ENCODE peak calls at places on chromosome 14, in six cellular contexts. Y, X, H, C, Q and K are unnamed samples.
A peak's percentile ranks its signal among the peaks of the same experiment; 100 is the strongest.

GRCh38 chr14:39229222-39229543 is 4.5 kb upstream of the MIA2 start:
- DNase-seq in Y (peak; percentile 41), X (no peak), H (no peak), C (no peak), Q (no peak), K (no peak)

GRCh38 chr14:70905316-70905715 is 1.9 kb upstream of the PCNX1 start:
- DNase-seq in Y (no peak), X (no peak), H (no peak), C (no peak), Q (peak; percentile 67), K (no peak)

GRCh38 chr14:87901652-87902051 is 91.3 kb downstream of the GALC start:
- DNase-seq in Y (no peak), X (no peak), H (no peak), C (no peak), Q (no peak), K (no peak)

GRCh38 chr14:72524230-72524629 is 369.7 kb downstream of the DPF3 start:
- DNase-seq in Y (no peak), X (no peak), H (no peak), C (no peak), Q (no peak), K (no peak)

GRCh38 chr14:50620341-50620740 is 47.8 kb downstream of the SAV1 start:
- DNase-seq in Y (no peak), X (no peak), H (no peak), C (peak; percentile 53), Q (no peak), K (no peak)

GRCh38 chr14:38721822-38722431 is 381.1 kb downstream of the SEC23A start:
- DNase-seq in Y (no peak), X (peak; percentile 65), H (peak; percentile 12), C (peak; percentile 59), Q (peak; percentile 27), K (peak; percentile 30)

GRCh38 chr14:80609055-80609454 is 332.5 kb downstream of the CEP128 start:
- DNase-seq in Y (no peak), X (no peak), H (no peak), C (no peak), Q (no peak), K (no peak)

GRCh38 chr14:66152269-66152668 is 333.9 kb upstream of the CCDC196 start:
- DNase-seq in Y (no peak), X (no peak), H (no peak), C (no peak), Q (no peak), K (no peak)

GRCh38 chr14:94089479-94089878 is 8.4 kb downstream of the IFI27L1 start:
- DNase-seq in Y (no peak), X (no peak), H (no peak), C (no peak), Q (no peak), K (no peak)

GRCh38 chr14:77109656-77110055 is 11.6 kb downstream of the CIPC start:
- DNase-seq in Y (no peak), X (no peak), H (no peak), C (no peak), Q (no peak), K (no peak)

GRCh38 chr14:89721991-89722390 is 232.5 kb downstream of the EFCAB11 start:
- DNase-seq in Y (no peak), X (no peak), H (no peak), C (no peak), Q (no peak), K (no peak)

GRCh38 chr14:89720076-89720687 is 234.3 kb downstream of the EFCAB11 start:
- DNase-seq in Y (no peak), X (no peak), H (no peak), C (no peak), Q (no peak), K (no peak)

GRCh38 chr14:89720741-89721315 is 233.7 kb downstream of the EFCAB11 start:
- DNase-seq in Y (peak; percentile 75), X (peak; percentile 35), H (peak; percentile 32), C (no peak), Q (no peak), K (no peak)

GRCh38 chr14:89721330-89721729 is 233.2 kb downstream of the EFCAB11 start:
- DNase-seq in Y (no peak), X (no peak), H (no peak), C (no peak), Q (no peak), K (no peak)

GRCh38 chr14:89719371-89720075 is 235.0 kb downstream of the EFCAB11 start:
- DNase-seq in Y (no peak), X (no peak), H (no peak), C (no peak), Q (no peak), K (no peak)
- H3K4me3 ChIP-seq in Y (no peak overlapping the region), X (no peak overlapping the region), H (no peak overlapping the region), C (no peak overlapping the region), Q (no peak overlapping the region), K (no peak overlapping the region)

GRCh38 chr14:90649557-90650135 is 166.6 kb downstream of the TTC7B start:
- DNase-seq in Y (no peak), X (no peak), H (no peak), C (no peak), Q (no peak), K (no peak)
- H3K27ac ChIP-seq in Y (no peak overlapping the region), X (no peak overlapping the region), H (no peak overlapping the region), C (no peak overlapping the region), Q (no peak overlapping the region), K (no peak overlapping the region)

DNA sequence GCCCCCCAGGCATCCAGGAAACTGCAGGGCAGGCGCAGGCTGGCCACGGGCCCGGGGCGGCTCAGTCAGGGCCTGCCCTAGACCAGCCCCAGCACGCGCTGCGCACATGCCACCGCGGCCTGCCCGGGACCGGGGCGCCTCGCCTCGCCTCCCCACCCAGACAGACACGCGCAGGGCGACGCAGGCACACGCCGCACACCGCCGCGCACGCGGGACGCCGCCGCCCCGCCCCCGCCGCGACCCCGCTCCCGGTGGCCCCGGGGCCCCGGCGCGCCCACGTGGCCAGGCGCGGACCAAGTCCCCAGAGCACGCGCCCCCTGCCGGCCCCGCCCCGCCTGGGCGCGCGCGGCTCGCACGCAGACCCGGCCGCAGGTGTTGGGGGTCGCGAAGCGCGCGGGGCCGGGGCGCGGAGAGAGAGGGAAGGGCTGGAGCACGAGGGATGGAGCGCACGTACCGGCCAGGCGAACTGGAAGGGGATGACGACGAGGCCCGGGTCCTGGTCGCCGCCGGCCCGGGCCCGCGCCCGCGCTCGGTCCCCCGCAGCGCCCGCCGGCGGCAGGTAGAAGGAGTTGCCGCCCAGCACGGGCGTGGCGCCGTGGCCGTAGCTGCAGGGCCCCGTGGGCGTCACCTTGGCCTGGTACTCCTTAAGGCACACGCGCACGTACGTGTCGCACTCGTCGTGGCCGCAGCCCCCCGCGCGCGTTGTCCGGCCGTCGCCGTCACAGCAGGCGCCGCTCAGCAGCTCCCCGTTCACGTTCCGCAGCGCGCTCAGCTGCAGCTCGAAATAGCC is 1.1 kb downstream of the JAG2 start:
- DNase-seq in Y (no peak), X (peak; percentile 33), H (peak; percentile 39), C (no peak), Q (no peak), K (no peak)
- H3K4me3 ChIP-seq in Y (no peak overlapping the region), X (peak overlapping the region; percentile 43), H (peak overlapping the region; percentile 58), C (no peak overlapping the region), Q (peak overlapping the region; percentile 7), K (peak overlapping the region; percentile 21)

GRCh38 chr14:29475641-29476040 is 452.0 kb downstream of the PRKD1 start:
- DNase-seq in Y (no peak), X (no peak), H (no peak), C (no peak), Q (no peak), K (no peak)
- H3K27ac ChIP-seq in Y (no peak overlapping the region), X (no peak overlapping the region), H (no peak overlapping the region), C (no peak overlapping the region), Q (no peak overlapping the region), K (no peak overlapping the region)

GRCh38 chr14:99230271-99231141 is 41.5 kb downstream of the BCL11B start:
- DNase-seq in Y (peak; percentile 83), X (no peak), H (no peak), C (no peak), Q (no peak), K (no peak)

GRCh38 chr14:99231850-99232401 is 40.1 kb downstream of the BCL11B start:
- DNase-seq in Y (peak; percentile 56), X (no peak), H (no peak), C (no peak), Q (no peak), K (no peak)

GRCh38 chr14:99232406-99233214 is 39.4 kb downstream of the BCL11B start:
- DNase-seq in Y (no peak), X (no peak), H (no peak), C (no peak), Q (no peak), K (no peak)

GRCh38 chr14:99229654-99230215 is 42.3 kb downstream of the BCL11B start:
- DNase-seq in Y (peak; percentile 52), X (no peak), H (no peak), C (no peak), Q (no peak), K (no peak)

DNA sequence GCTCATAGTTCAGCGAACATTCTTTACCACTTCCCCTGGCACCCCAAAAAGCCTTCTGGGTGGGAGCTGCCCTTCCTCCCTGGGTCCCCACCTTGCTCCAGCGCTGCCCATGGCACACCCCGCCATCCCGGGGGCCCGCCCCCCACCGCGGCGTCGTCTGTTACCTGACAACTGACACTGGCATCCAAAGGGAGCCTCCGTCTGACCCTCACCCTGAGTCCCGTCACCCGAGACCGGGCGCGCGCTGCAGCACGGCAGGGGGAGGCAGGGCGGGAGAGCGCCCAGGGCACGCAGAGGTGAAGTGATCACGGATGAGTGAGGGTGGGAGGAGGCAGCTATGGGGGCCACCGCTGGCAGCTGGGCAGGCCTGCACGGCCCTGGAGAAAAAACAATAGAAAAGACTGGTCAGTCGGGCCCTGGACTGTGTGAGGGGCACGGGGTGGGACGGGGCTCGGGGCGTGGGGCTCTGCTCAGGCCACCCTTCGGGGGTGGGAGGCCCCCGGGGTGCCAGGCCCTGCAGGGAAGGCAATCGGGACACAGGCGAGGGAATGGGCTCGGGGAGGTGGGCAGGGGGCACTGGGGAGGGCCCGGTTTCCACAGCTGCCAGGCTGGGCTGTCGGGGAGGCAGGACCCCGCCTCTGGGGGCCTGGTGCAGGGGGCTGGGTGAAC is 40.7 kb downstream of the BCL11B start:
- DNase-seq in Y (no peak), X (no peak), H (no peak), C (no peak), Q (no peak), K (no peak)
- H3K4me3 ChIP-seq in Y (peak overlapping the region; percentile 45), X (no peak overlapping the region), H (no peak overlapping the region), C (no peak overlapping the region), Q (no peak overlapping the region), K (no peak overlapping the region)

DNA sequence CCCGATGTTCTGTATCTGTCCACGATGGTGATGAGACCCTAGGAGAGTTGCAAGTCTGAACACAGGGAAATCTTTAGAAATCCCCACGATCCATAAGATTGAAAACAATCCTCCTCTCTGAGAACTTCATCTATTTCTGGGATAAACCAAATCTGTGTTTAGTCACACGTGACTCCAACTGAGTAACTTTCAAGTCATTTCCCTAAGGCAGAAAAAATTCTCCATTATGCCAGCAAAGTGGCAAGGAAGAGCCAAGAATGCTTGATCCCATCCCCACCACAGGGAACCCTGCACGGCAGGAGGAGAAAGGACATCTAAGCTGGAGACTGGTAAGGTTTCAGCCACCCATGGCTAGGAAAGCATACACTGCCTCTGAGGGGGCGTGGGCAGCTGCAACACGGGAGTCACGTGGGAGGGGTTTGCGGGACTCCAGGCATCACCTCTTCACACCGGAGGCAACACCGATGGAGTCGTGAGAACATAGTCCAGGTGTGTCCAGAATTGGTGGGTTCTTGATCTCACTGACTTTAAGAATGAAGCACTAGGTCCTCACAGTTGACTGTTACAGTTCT is 2.9 kb upstream of the SIVA1 start:
- DNase-seq in Y (no peak), X (no peak), H (no peak), C (no peak), Q (no peak), K (no peak)
- H3K27ac ChIP-seq in Y (no peak overlapping the region), X (no peak overlapping the region), H (peak overlapping the region; percentile 96), C (no peak overlapping the region), Q (no peak overlapping the region), K (peak overlapping the region; percentile 74)

GRCh38 chr14:91375748-91376452 is 41.7 kb downstream of the CCDC88C start:
- DNase-seq in Y (no peak), X (no peak), H (no peak), C (no peak), Q (no peak), K (no peak)
- H3K4me3 ChIP-seq in Y (peak overlapping the region; percentile 58), X (no peak overlapping the region), H (no peak overlapping the region), C (no peak overlapping the region), Q (no peak overlapping the region), K (no peak overlapping the region)